ENCODE peak calls at places on chromosomes 16 and 17, in ten cellular contexts. One of them, this sample, is unnamed.
A peak's percentile ranks its signal among the peaks of the same experiment; 100 is the strongest.

GRCh38 chr16:6122401-6122800 is 1024.8 kb upstream of the EEF2KMT start:
- DNase-seq in gastrocnemius medialis: no peak
- DNase-seq in upper lobe of left lung: no peak
- DNase-seq in cardiac muscle cell: no peak
- DNase-seq in OCI-LY7: no peak
- DNase-seq in suprapubic skin: no peak
- DNase-seq in mammary epithelial cell: no peak
- DNase-seq in SK-N-MC: no peak
- DNase-seq in lower lobe of right lung: no peak
- DNase-seq in PC-9: no peak
- DNase-seq in this sample: no peak

GRCh38 chr17:76051071-76051467 is 21.2 kb downstream of the SRP68 start:
- DNase-seq in gastrocnemius medialis: peak; percentile 34
- DNase-seq in upper lobe of left lung: no peak
- DNase-seq in cardiac muscle cell: no peak
- DNase-seq in OCI-LY7: no peak
- DNase-seq in suprapubic skin: no peak
- DNase-seq in mammary epithelial cell: peak; percentile 41
- DNase-seq in SK-N-MC: no peak
- DNase-seq in lower lobe of right lung: no peak
- DNase-seq in PC-9: peak; percentile 96
- DNase-seq in this sample: no peak

GRCh38 chr17:50914510-50914849 is 48.3 kb upstream of the TOB1 start:
- DNase-seq in gastrocnemius medialis: no peak
- DNase-seq in upper lobe of left lung: no peak
- DNase-seq in cardiac muscle cell: no peak
- DNase-seq in OCI-LY7: no peak
- DNase-seq in suprapubic skin: no peak
- DNase-seq in mammary epithelial cell: no peak
- DNase-seq in SK-N-MC: no peak
- DNase-seq in lower lobe of right lung: no peak
- DNase-seq in PC-9: no peak
- DNase-seq in this sample: no peak

GRCh38 chr17:43702636-43703035 is 40.9 kb upstream of the MEOX1 start:
- DNase-seq in gastrocnemius medialis: no peak
- DNase-seq in upper lobe of left lung: no peak
- DNase-seq in cardiac muscle cell: no peak
- DNase-seq in OCI-LY7: peak; percentile 29
- DNase-seq in suprapubic skin: no peak
- DNase-seq in mammary epithelial cell: no peak
- DNase-seq in SK-N-MC: peak; percentile 24
- DNase-seq in lower lobe of right lung: no peak
- DNase-seq in PC-9: no peak
- DNase-seq in this sample: no peak

GRCh38 chr16:70255584-70255983 is 3.8 kb upstream of the EXOSC6 start:
- DNase-seq in gastrocnemius medialis: no peak
- DNase-seq in upper lobe of left lung: no peak
- DNase-seq in cardiac muscle cell: no peak
- DNase-seq in OCI-LY7: no peak
- DNase-seq in suprapubic skin: no peak
- DNase-seq in mammary epithelial cell: no peak
- DNase-seq in SK-N-MC: no peak
- DNase-seq in lower lobe of right lung: no peak
- DNase-seq in PC-9: no peak
- DNase-seq in this sample: no peak

GRCh38 chr16:56532714-56533113 is 12.9 kb upstream of the BBS2 start:
- DNase-seq in gastrocnemius medialis: no peak
- DNase-seq in upper lobe of left lung: no peak
- DNase-seq in cardiac muscle cell: no peak
- DNase-seq in OCI-LY7: no peak
- DNase-seq in suprapubic skin: no peak
- DNase-seq in mammary epithelial cell: no peak
- DNase-seq in SK-N-MC: no peak
- DNase-seq in lower lobe of right lung: no peak
- DNase-seq in PC-9: no peak
- DNase-seq in this sample: no peak

GRCh38 chr16:86566966-86567700 is 504 bp downstream of the FOXC2 start:
- DNase-seq in gastrocnemius medialis: no peak
- DNase-seq in upper lobe of left lung: no peak
- DNase-seq in cardiac muscle cell: peak; percentile 79
- DNase-seq in OCI-LY7: no peak
- DNase-seq in suprapubic skin: no peak
- DNase-seq in mammary epithelial cell: peak; percentile 73
- DNase-seq in SK-N-MC: no peak
- DNase-seq in lower lobe of right lung: no peak
- DNase-seq in PC-9: no peak
- DNase-seq in this sample: no peak

GRCh38 chr17:76922967-76923366 is 54.8 kb downstream of the MGAT5B start:
- DNase-seq in gastrocnemius medialis: no peak
- DNase-seq in upper lobe of left lung: no peak
- DNase-seq in cardiac muscle cell: no peak
- DNase-seq in OCI-LY7: no peak
- DNase-seq in suprapubic skin: no peak
- DNase-seq in mammary epithelial cell: no peak
- DNase-seq in SK-N-MC: no peak
- DNase-seq in lower lobe of right lung: no peak
- DNase-seq in PC-9: no peak
- DNase-seq in this sample: no peak

GRCh38 chr17:27944546-27945332 is 51.6 kb upstream of the LYRM9 start:
- DNase-seq in gastrocnemius medialis: no peak
- DNase-seq in upper lobe of left lung: no peak
- DNase-seq in cardiac muscle cell: no peak
- DNase-seq in OCI-LY7: no peak
- DNase-seq in suprapubic skin: no peak
- DNase-seq in mammary epithelial cell: peak; percentile 16
- DNase-seq in SK-N-MC: no peak
- DNase-seq in lower lobe of right lung: no peak
- DNase-seq in PC-9: no peak
- DNase-seq in this sample: no peak

DNA sequence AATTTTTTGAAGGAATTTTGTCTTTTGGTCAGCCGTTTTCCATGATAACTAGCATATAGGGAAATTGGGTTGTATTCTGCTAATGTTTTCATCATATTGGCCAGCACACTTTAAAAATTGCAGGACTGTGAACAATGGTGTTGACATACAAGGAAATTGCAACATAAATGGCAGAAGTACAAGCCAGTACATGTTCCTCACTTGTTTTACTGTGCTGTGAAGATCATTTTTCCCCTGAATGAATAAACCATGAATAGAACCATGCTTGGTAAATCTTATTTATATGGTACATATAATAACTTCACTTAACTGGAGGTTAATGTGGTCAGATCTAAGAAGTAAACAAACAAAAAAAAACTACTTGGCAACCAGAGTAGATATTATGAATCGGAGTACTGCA is 22.8 kb downstream of the OMG start:
- DNase-seq in gastrocnemius medialis: no peak
- DNase-seq in upper lobe of left lung: no peak
- DNase-seq in cardiac muscle cell: no peak
- DNase-seq in OCI-LY7: no peak
- DNase-seq in suprapubic skin: no peak
- DNase-seq in mammary epithelial cell: peak; percentile 87
- DNase-seq in SK-N-MC: no peak
- DNase-seq in lower lobe of right lung: no peak
- DNase-seq in PC-9: no peak
- DNase-seq in this sample: no peak
- H3K36me3 ChIP-seq in gastrocnemius medialis: no peaks in the 10 kb centered on the region
- H3K36me3 ChIP-seq in upper lobe of left lung: no peaks in the 10 kb centered on the region
- H3K36me3 ChIP-seq in cardiac muscle cell: peaks cover 25% of the 10 kb centered on the region
- H3K36me3 ChIP-seq in OCI-LY7: peaks cover 20% of the 10 kb centered on the region
- H3K36me3 ChIP-seq in suprapubic skin: peaks cover 10% of the 10 kb centered on the region
- H3K36me3 ChIP-seq in mammary epithelial cell: peaks cover 9% of the 10 kb centered on the region
- H3K36me3 ChIP-seq in SK-N-MC: peaks cover 48% of the 10 kb centered on the region
- H3K36me3 ChIP-seq in lower lobe of right lung: peaks cover 27% of the 10 kb centered on the region
- H3K36me3 ChIP-seq in PC-9: peaks cover 7% of the 10 kb centered on the region
- H3K36me3 ChIP-seq in this sample: no peaks in the 10 kb centered on the region

GRCh38 chr17:68431661-68432071 is 25.6 kb downstream of the WIPI1 start:
- DNase-seq in gastrocnemius medialis: no peak
- DNase-seq in upper lobe of left lung: no peak
- DNase-seq in cardiac muscle cell: peak; percentile 44
- DNase-seq in OCI-LY7: peak; percentile 73
- DNase-seq in suprapubic skin: peak; percentile 63
- DNase-seq in mammary epithelial cell: no peak
- DNase-seq in SK-N-MC: peak; percentile 24
- DNase-seq in lower lobe of right lung: no peak
- DNase-seq in PC-9: no peak
- DNase-seq in this sample: no peak

GRCh38 chr17:68431045-68431608 is 26.2 kb downstream of the WIPI1 start:
- DNase-seq in gastrocnemius medialis: no peak
- DNase-seq in upper lobe of left lung: no peak
- DNase-seq in cardiac muscle cell: no peak
- DNase-seq in OCI-LY7: no peak
- DNase-seq in suprapubic skin: peak; percentile 20
- DNase-seq in mammary epithelial cell: no peak
- DNase-seq in SK-N-MC: no peak
- DNase-seq in lower lobe of right lung: no peak
- DNase-seq in PC-9: no peak
- DNase-seq in this sample: no peak

GRCh38 chr17:68427575-68427974 is 29.7 kb downstream of the WIPI1 start:
- DNase-seq in gastrocnemius medialis: no peak
- DNase-seq in upper lobe of left lung: no peak
- DNase-seq in cardiac muscle cell: no peak
- DNase-seq in OCI-LY7: no peak
- DNase-seq in suprapubic skin: no peak
- DNase-seq in mammary epithelial cell: no peak
- DNase-seq in SK-N-MC: no peak
- DNase-seq in lower lobe of right lung: no peak
- DNase-seq in PC-9: no peak
- DNase-seq in this sample: no peak

GRCh38 chr17:68428498-68429172 is 28.7 kb downstream of the WIPI1 start:
- DNase-seq in gastrocnemius medialis: no peak
- DNase-seq in upper lobe of left lung: no peak
- DNase-seq in cardiac muscle cell: no peak
- DNase-seq in OCI-LY7: no peak
- DNase-seq in suprapubic skin: peak; percentile 47
- DNase-seq in mammary epithelial cell: no peak
- DNase-seq in SK-N-MC: no peak
- DNase-seq in lower lobe of right lung: no peak
- DNase-seq in PC-9: no peak
- DNase-seq in this sample: no peak

DNA sequence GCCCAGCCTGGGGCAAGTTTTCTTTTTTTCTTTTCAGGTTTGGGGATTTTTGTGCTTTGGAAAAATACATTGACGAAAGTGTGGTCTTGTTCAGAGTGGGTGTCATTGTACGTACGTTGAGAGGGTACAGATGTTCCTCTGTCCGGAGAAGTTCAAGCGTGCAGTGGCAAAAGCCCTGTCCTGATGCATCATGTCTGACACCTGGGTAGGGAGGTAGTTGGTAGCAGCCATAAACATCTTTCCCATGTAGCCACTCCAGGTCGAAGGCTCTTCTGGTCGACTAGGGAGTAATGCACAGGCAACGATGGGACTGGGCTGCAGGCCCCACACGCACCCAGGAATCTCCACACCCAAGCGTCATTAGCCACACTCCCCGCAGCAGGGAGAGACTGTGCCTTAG is 27.4 kb downstream of the WIPI1 start:
- DNase-seq in gastrocnemius medialis: no peak
- DNase-seq in upper lobe of left lung: no peak
- DNase-seq in cardiac muscle cell: no peak
- DNase-seq in OCI-LY7: no peak
- DNase-seq in suprapubic skin: peak; percentile 31
- DNase-seq in mammary epithelial cell: no peak
- DNase-seq in SK-N-MC: no peak
- DNase-seq in lower lobe of right lung: no peak
- DNase-seq in PC-9: no peak
- DNase-seq in this sample: no peak
- H3K36me3 ChIP-seq in gastrocnemius medialis: no peaks in the 10 kb centered on the region
- H3K36me3 ChIP-seq in upper lobe of left lung: peaks cover 52% of the 10 kb centered on the region
- H3K36me3 ChIP-seq in cardiac muscle cell: peaks cover 8% of the 10 kb centered on the region
- H3K36me3 ChIP-seq in OCI-LY7: peaks cover 28% of the 10 kb centered on the region
- H3K36me3 ChIP-seq in suprapubic skin: peaks cover 97% of the 10 kb centered on the region
- H3K36me3 ChIP-seq in mammary epithelial cell: no peaks in the 10 kb centered on the region
- H3K36me3 ChIP-seq in SK-N-MC: no peaks in the 10 kb centered on the region
- H3K36me3 ChIP-seq in lower lobe of right lung: peaks cover 100% of the 10 kb centered on the region
- H3K36me3 ChIP-seq in PC-9: no peaks in the 10 kb centered on the region
- H3K36me3 ChIP-seq in this sample: no peaks in the 10 kb centered on the region

DNA sequence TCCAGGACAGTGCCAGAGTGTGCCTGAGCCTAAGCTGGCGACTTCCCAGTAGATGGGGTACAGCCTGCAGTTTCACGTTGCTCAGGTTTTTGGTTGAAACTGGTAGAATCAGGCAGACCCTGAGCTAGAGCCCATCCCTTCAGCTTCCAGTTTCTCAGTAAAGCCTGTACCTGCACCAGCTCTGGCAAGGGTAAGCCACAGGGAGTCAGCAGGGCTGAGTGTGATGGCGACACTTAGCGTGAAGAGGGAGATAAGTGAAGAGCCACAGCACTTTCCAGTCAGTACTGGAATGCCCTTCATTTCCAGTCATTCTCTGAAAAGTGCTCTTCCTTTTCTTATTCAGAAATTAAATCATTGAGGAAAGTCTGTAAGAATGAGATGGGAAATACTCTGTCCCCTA is 22.4 kb downstream of the PLD6 start:
- DNase-seq in gastrocnemius medialis: no peak
- DNase-seq in upper lobe of left lung: peak; percentile 47
- DNase-seq in cardiac muscle cell: peak; percentile 60
- DNase-seq in OCI-LY7: no peak
- DNase-seq in suprapubic skin: no peak
- DNase-seq in mammary epithelial cell: no peak
- DNase-seq in SK-N-MC: no peak
- DNase-seq in lower lobe of right lung: no peak
- DNase-seq in PC-9: no peak
- DNase-seq in this sample: no peak
- H3K36me3 ChIP-seq in gastrocnemius medialis: no peaks in the 10 kb centered on the region
- H3K36me3 ChIP-seq in upper lobe of left lung: peaks cover 18% of the 10 kb centered on the region
- H3K36me3 ChIP-seq in cardiac muscle cell: peaks cover 10% of the 10 kb centered on the region
- H3K36me3 ChIP-seq in OCI-LY7: peaks cover 25% of the 10 kb centered on the region
- H3K36me3 ChIP-seq in suprapubic skin: peaks cover 66% of the 10 kb centered on the region
- H3K36me3 ChIP-seq in mammary epithelial cell: peaks cover 43% of the 10 kb centered on the region
- H3K36me3 ChIP-seq in SK-N-MC: peaks cover 11% of the 10 kb centered on the region
- H3K36me3 ChIP-seq in lower lobe of right lung: peaks cover 75% of the 10 kb centered on the region
- H3K36me3 ChIP-seq in PC-9: peaks cover 48% of the 10 kb centered on the region
- H3K36me3 ChIP-seq in this sample: no peaks in the 10 kb centered on the region

GRCh38 chr17:53631486-53631885 is 191.2 kb upstream of the KIF2B start:
- DNase-seq in gastrocnemius medialis: no peak
- DNase-seq in upper lobe of left lung: no peak
- DNase-seq in cardiac muscle cell: no peak
- DNase-seq in OCI-LY7: no peak
- DNase-seq in suprapubic skin: no peak
- DNase-seq in mammary epithelial cell: no peak
- DNase-seq in SK-N-MC: no peak
- DNase-seq in lower lobe of right lung: no peak
- DNase-seq in PC-9: no peak
- DNase-seq in this sample: no peak
- H3K36me3 ChIP-seq in gastrocnemius medialis: no peaks in the 10 kb centered on the region
- H3K36me3 ChIP-seq in upper lobe of left lung: no peaks in the 10 kb centered on the region
- H3K36me3 ChIP-seq in cardiac muscle cell: no peaks in the 10 kb centered on the region
- H3K36me3 ChIP-seq in OCI-LY7: no peaks in the 10 kb centered on the region
- H3K36me3 ChIP-seq in suprapubic skin: no peaks in the 10 kb centered on the region
- H3K36me3 ChIP-seq in mammary epithelial cell: no peaks in the 10 kb centered on the region
- H3K36me3 ChIP-seq in SK-N-MC: no peaks in the 10 kb centered on the region
- H3K36me3 ChIP-seq in lower lobe of right lung: no peaks in the 10 kb centered on the region
- H3K36me3 ChIP-seq in PC-9: no peaks in the 10 kb centered on the region
- H3K36me3 ChIP-seq in this sample: no peaks in the 10 kb centered on the region

This sample was measured in uterus.